ENCODE peak calls at places on chromosomes 13 and 19, in six cellular contexts. F, G, C, W, P and T are unnamed samples.
A peak's percentile ranks its signal among the peaks of the same experiment; 100 is the strongest.

GRCh38 chr19:7515471-7516226 is at the start of gene ZNF358:
- DNase-seq in W (peak; percentile 76), G (peak; percentile 69), P (peak; percentile 62), C (peak; percentile 70), F (peak; percentile 88), T (no peak)

GRCh38 chr19:32870981-32871451 is 1.4 kb upstream of the SLC7A9 start:
- DNase-seq in G (no peak), W (no peak), C (no peak), F (peak; percentile 36), P (no peak), T (no peak)

GRCh38 chr13:72145383-72145782 is 278.4 kb upstream of the DACH1 start:
- DNase-seq in F (no peak), P (peak; percentile 56), W (no peak), C (no peak), G (no peak), T (no peak)

GRCh38 chr13:34926513-34926912 is 15.6 kb upstream of the NBEA start:
- DNase-seq in F (no peak), W (no peak), G (peak; percentile 62), C (no peak), P (peak; percentile 79), T (peak; percentile 39)

GRCh38 chr19:55484571-55485438 is at the start of gene NAT14:
- DNase-seq in G (peak; percentile 57), C (peak; percentile 54), P (peak; percentile 48), F (peak; percentile 78), W (peak; percentile 77), T (peak; percentile 64)

GRCh38 chr19:51029718-51030117 is 3.3 kb upstream of the KLK11 start:
- DNase-seq in C (no peak), G (no peak), P (no peak), W (peak; percentile 10), F (no peak), T (peak; percentile 9)

GRCh38 chr13:21670006-21670882 is 629 bp upstream of the FGF9 start:
- DNase-seq in P (peak; percentile 37), G (no peak), F (peak; percentile 66), W (peak; percentile 71), C (peak; percentile 35), T (peak; percentile 69)

GRCh38 chr19:14090509-14091085 is at the start of gene SAMD1:
- DNase-seq in G (peak; percentile 80), F (peak; percentile 96), W (peak; percentile 95), C (peak; percentile 93), P (peak; percentile 91), T (peak; percentile 86)

GRCh38 chr13:100124265-100124664 is 35.4 kb downstream of the PCCA start:
- DNase-seq in P (peak; percentile 48), F (no peak), G (no peak), C (no peak), W (no peak), T (no peak)

GRCh38 chr19:7748756-7749155 is 1.4 kb upstream of the CD209 start:
- DNase-seq in C (no peak), P (peak; percentile 21), G (peak; percentile 82), W (no peak), F (no peak), T (peak; percentile 19)

GRCh38 chr13:28357846-28358496 is 137.0 kb downstream of the FLT1 start:
- DNase-seq in P (no peak), C (no peak), G (no peak), W (no peak), F (no peak), T (no peak)

GRCh38 chr19:38730731-38731589 is 13.3 kb downstream of the CAPN12 start:
- DNase-seq in W (no peak), G (no peak), C (no peak), F (no peak), P (no peak), T (no peak)

GRCh38 chr19:48552406-48553322 is 692 bp downstream of the SULT2B1 start:
- DNase-seq in F (no peak), G (peak; percentile 28), C (no peak), W (no peak), P (no peak), T (no peak)

GRCh38 chr19:14517840-14518505 is at the start of gene DNAJB1:
- DNase-seq in C (peak; percentile 83), W (peak; percentile 85), G (peak; percentile 76), P (peak; percentile 79), F (peak; percentile 92), T (no peak)

GRCh38 chr13:38348890-38349289 is 761 bp upstream of the UFM1 start:
- DNase-seq in P (peak; percentile 40), W (no peak), F (no peak), G (peak; percentile 30), C (no peak), T (peak; percentile 1)

GRCh38 chr19:10603084-10603872 is 16.2 kb upstream of the AP1M2 start:
- DNase-seq in P (peak; percentile 18), G (no peak), W (peak; percentile 81), F (peak; percentile 69), C (peak; percentile 67), T (peak; percentile 70)

GRCh38 chr19:8001651-8001994 is 3.8 kb downstream of the ELAVL1 start:
- DNase-seq in P (no peak), W (no peak), G (no peak), F (no peak), C (no peak), T (no peak)

GRCh38 chr13:58619396-58620113 is 988.0 kb downstream of the PCDH17 start:
- DNase-seq in W (no peak), P (no peak), G (no peak), C (no peak), F (no peak), T (no peak)

GRCh38 chr13:97279913-97280312 is 57.8 kb downstream of the MBNL2 start:
- DNase-seq in C (no peak), W (no peak), G (peak; percentile 51), P (peak; percentile 68), F (no peak), T (no peak)

GRCh38 chr13:97280478-97280877 is 58.3 kb downstream of the MBNL2 start:
- DNase-seq in C (no peak), F (no peak), P (no peak), W (no peak), G (no peak), T (peak; percentile 17)

GRCh38 chr13:97281028-97281427 is 58.9 kb downstream of the MBNL2 start:
- DNase-seq in C (no peak), W (no peak), P (no peak), F (no peak), G (no peak), T (no peak)

GRCh38 chr13:97278395-97279078 is 56.4 kb downstream of the MBNL2 start:
- DNase-seq in W (no peak), P (no peak), G (no peak), C (no peak), F (no peak), T (no peak)

GRCh38 chr13:97279079-97279411 is 56.9 kb downstream of the MBNL2 start:
- DNase-seq in W (no peak), F (no peak), C (no peak), G (no peak), P (no peak), T (no peak)
- H3K4me3 ChIP-seq in W (no peak overlapping the region), F (no peak overlapping the region), C (no peak overlapping the region), G (no peak overlapping the region), P (no peak overlapping the region), T (no peak overlapping the region)

DNA sequence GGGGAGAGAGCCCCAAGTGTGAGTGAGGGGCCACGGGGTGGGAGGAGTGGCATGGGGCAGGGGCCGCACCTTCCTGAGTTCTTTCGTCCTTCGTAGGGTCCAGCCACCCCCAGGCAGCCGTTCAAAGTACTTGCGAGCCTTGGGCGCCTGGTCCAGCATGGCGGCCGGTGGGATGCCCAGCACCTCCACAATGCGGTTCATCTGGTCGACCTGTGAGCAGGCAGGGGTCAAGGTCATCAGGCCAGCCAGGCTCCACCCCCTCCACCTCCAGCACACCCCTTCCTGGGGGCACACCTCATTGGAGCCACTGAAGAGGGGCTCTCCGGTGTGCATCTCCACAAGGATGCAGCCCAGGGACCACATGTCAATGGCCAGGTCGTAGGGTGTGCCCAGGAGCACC is 6.7 kb downstream of the DYRK1B start:
- DNase-seq in F (no peak), C (no peak), W (no peak), P (no peak), G (no peak), T (no peak)
- H3K4me3 ChIP-seq in F (no peak overlapping the region), C (no peak overlapping the region), W (no peak overlapping the region), P (no peak overlapping the region), G (no peak overlapping the region), T (no peak overlapping the region)

DNA sequence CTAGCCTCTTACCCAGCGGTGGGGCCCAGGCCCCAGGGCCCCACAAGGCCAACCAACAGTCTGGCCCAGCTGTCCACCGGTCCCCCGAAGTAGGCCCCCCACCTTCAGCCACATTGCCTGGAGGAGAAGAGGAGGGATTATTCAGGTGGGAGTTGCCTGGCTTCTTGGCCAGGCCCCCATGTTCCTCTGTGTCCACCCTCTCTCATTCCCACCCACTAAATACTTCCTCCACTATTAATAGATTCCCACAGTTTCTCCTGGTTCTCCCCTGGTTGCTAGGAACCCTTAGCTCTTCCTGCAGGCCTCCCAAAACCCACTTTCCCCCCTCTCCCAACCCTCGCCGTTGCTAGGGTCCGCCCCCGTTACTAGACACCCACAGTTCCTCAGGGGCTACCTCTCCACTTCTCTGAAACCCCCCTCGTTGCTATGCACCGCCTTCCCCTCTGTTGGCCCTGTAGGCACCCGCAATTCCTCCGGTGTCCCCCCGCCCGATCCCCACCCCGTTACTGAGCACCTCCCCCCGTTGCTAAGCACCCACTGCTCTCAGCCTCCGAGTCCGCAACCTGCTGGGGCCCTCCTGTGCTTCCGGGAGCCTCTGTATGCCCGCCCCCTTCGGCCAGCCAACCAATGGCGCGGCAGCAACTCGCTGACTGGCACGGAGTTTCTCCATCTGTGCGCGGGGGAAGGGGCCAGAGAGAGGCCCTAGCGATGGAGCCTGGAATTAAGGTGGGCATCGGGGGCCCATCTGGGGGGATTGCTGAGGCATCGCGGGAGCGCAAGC is 2.0 kb downstream of the COQ8B start:
- DNase-seq in P (peak; percentile 95), F (peak; percentile 96), C (peak; percentile 95), G (peak; percentile 84), W (peak; percentile 97), T (peak; percentile 91)
- H3K4me3 ChIP-seq in P (peak overlapping the region; percentile 81), F (peak overlapping the region; percentile 76), C (peak overlapping the region; percentile 76), G (peak overlapping the region; percentile 74), W (peak overlapping the region; percentile 90), T (peak overlapping the region; percentile 89)

GRCh38 chr13:112642061-112642460 is 47.8 kb upstream of the ATP11A start:
- DNase-seq in P (no peak), F (no peak), W (no peak), G (no peak), C (no peak), T (no peak)

GRCh38 chr13:112643759-112644459 is 45.9 kb upstream of the ATP11A start:
- DNase-seq in C (no peak), P (no peak), G (peak; percentile 28), W (no peak), F (no peak), T (no peak)

GRCh38 chr13:112647256-112647655 is 42.6 kb upstream of the ATP11A start:
- DNase-seq in F (no peak), C (no peak), P (no peak), W (no peak), G (no peak), T (no peak)

GRCh38 chr13:112648101-112648500 is 41.7 kb upstream of the ATP11A start:
- DNase-seq in P (no peak), C (no peak), W (no peak), G (no peak), F (no peak), T (no peak)

DNA sequence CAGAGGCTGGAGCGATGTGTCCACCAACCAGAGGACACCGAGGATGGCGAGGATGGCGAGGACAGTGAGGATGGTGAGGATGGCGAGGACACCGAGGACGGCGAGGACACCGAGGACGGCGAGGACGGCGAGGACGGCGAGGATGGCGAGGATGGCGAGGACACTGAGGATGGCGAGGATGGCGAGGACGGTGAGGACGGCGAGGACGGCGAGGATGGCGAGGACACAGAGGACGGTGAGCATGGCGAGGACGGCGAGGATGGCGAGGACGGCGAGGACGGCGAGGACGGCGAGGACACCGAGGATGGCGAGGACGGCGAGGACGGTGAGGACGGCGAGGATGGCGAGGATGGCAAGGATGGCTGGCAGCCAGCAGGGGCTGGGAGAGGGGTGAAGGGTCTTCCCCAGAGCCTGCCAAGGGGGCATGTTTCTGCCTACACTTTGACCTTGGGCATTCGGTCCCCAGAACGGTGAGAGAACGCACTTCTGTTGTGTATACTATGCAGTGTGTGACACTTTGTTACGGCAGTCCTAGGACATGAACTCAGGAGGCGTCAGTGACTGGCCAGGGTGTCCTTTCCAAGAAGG is 44.4 kb upstream of the ATP11A start:
- DNase-seq in W (no peak), F (no peak), G (no peak), C (no peak), P (no peak), T (no peak)
- H3K4me3 ChIP-seq in W (no peak overlapping the region), F (no peak overlapping the region), G (no peak overlapping the region), C (no peak overlapping the region), P (no peak overlapping the region), T (no peak overlapping the region)